ENCODE peak calls at places on chromosomes 13 and 19, in ten cellular contexts. S is right lobe of liver, B is heart left ventricle, I is heart right ventricle, N is RWPE1, Z is ascending aorta, U is GM23338, J is A549, C is MM.1S, D is HCT116. Q is an unnamed sample.

GRCh38 chr13:100409132-100409531 is 179.5 kb downstream of the GGACT start:
- DNase-seq in J (no peak), Z (no peak), D (no peak), B (no peak), U (peak; percentile 47), N (no peak), C (no peak), S (no peak), I (no peak), Q (no peak)

GRCh38 chr13:99211421-99212035 is 10.9 kb downstream of the UBAC2 start:
- DNase-seq in C (no peak), B (no peak), U (no peak), D (no peak), J (no peak), I (no peak), Z (no peak), S (no peak), N (no peak), Q (no peak)

GRCh38 chr13:24997367-24997967 is 98.5 kb upstream of the PABPC3 start:
- DNase-seq in D (no peak), Z (no peak), C (peak; percentile 36), S (no peak), I (no peak), J (peak; percentile 11), U (peak; percentile 79), N (peak; percentile 10), B (no peak), Q (no peak)

GRCh38 chr13:23703241-23703640 is 133.0 kb downstream of the TNFRSF19 start:
- DNase-seq in U (no peak), I (no peak), N (no peak), B (no peak), J (no peak), Z (no peak), C (no peak), D (no peak), S (no peak), Q (no peak)

GRCh38 chr19:850221-850978 is 1.7 kb upstream of the ELANE start:
- DNase-seq in U (peak; percentile 65), S (peak; percentile 85), B (peak; percentile 96), D (no peak), C (no peak), I (peak; percentile 90), Z (peak; percentile 93), N (peak; percentile 49), J (peak; percentile 76), Q (peak; percentile 94)

GRCh38 chr13:111216166-111216960 is 101.3 kb downstream of the ARHGEF7 start:
- DNase-seq in Z (peak; percentile 69), I (peak; percentile 43), C (no peak), J (peak; percentile 36), B (no peak), U (peak; percentile 64), D (no peak), S (no peak), N (peak; percentile 34), Q (no peak)

GRCh38 chr13:86020350-86021002 is 221.3 kb upstream of the SLITRK6 start:
- DNase-seq in B (no peak), J (no peak), U (no peak), S (no peak), Z (no peak), C (no peak), I (no peak), D (no peak), N (peak; percentile 19), Q (no peak)

GRCh38 chr19:43605875-43606568 is 5.9 kb upstream of the SRRM5 start:
- DNase-seq in N (no peak), B (no peak), C (no peak), I (no peak), Z (no peak), J (no peak), U (no peak), D (no peak), S (no peak), Q (no peak)

GRCh38 chr19:32749361-32749760 is 29.8 kb downstream of the TDRD12 start:
- DNase-seq in U (no peak), D (no peak), J (no peak), S (no peak), C (no peak), Z (no peak), B (no peak), I (no peak), N (no peak), Q (no peak)

GRCh38 chr19:10191347-10191746 is 3.4 kb downstream of the DNMT1 start:
- DNase-seq in I (peak; percentile 33), J (no peak), U (no peak), B (no peak), Z (peak; percentile 68), N (no peak), S (peak; percentile 40), C (no peak), D (no peak), Q (no peak)

GRCh38 chr19:10193666-10194499 is 870 bp downstream of the DNMT1 start:
- DNase-seq in D (no peak), N (peak; percentile 71), I (no peak), B (peak; percentile 59), U (peak; percentile 65), C (peak; percentile 16), Z (peak; percentile 63), S (no peak), J (peak; percentile 49), Q (peak; percentile 80)

GRCh38 chr19:10195199-10195519 is 406 bp upstream of the DNMT1 start:
- DNase-seq in J (no peak), B (no peak), N (no peak), C (no peak), D (no peak), U (no peak), Z (no peak), I (no peak), S (no peak), Q (no peak)

GRCh38 chr19:10192922-10193321 is 1.8 kb downstream of the DNMT1 start:
- DNase-seq in D (no peak), J (no peak), I (no peak), N (no peak), Z (no peak), S (no peak), C (no peak), B (no peak), U (no peak), Q (no peak)

DNA sequence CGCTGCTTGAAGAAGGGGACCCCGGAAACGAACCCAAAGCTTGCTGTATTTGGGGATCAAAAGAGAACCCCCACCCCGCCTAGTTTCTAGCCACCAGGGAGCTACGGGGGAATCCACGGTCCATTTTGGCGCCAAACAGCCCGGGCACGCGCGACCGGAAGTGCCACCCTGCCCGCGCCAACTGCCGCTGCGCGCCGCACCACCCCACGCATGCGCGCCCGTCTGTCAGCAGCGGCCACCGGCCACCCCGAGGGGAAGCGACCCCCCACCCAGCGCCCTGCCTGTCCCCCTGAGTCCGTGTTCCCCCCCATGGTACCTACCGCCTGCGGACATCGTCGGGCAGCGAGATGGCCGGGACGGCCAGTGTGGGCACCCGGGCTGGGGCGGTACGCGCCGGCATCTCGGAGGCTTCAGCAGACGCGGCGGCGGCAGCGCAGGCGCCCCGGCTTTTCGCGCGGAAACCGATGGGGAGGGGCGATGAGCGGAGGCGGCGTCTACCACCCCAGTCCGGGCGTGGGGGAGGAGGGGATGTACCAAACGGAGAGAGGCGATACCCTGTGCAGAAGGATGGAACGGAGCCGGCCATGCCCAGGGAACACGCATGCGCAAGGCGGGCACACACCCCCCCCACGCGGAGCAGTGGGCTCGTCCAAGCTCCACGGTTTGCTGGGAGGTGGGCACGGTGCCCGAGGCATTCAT is at the start of gene DNMT1:
- DNase-seq in N (peak; percentile 100), C (peak; percentile 96), Z (peak; percentile 96), J (peak; percentile 99), U (peak; percentile 97), D (peak; percentile 94), B (peak; percentile 97), S (peak; percentile 95), I (peak; percentile 96), Q (peak; percentile 93)
- H3K27ac ChIP-seq in N (peak within 1 kb of the TSS; percentile 95), C (peak within 1 kb of the TSS; percentile 74), Z (peak within 1 kb of the TSS; percentile 86), J (peak within 1 kb of the TSS; percentile 100), U (peak within 1 kb of the TSS; percentile 91), D (peak within 1 kb of the TSS; percentile 85), B (peak within 1 kb of the TSS; percentile 90), S (peak within 1 kb of the TSS; percentile 40), I (peak within 1 kb of the TSS; percentile 87), Q (peak within 1 kb of the TSS; percentile 55)

GRCh38 chr19:42370667-42371066 is 19.4 kb downstream of the CNFN start:
- DNase-seq in S (no peak), N (no peak), U (peak; percentile 45), I (no peak), J (no peak), D (no peak), B (no peak), C (no peak), Z (no peak), Q (no peak)

GRCh38 chr19:42368360-42368759 is 21.7 kb downstream of the CNFN start:
- DNase-seq in C (no peak), D (no peak), I (no peak), Z (no peak), S (no peak), N (no peak), J (no peak), U (no peak), B (no peak), Q (no peak)

GRCh38 chr19:42368765-42369164 is 21.3 kb downstream of the CNFN start:
- DNase-seq in U (no peak), I (no peak), J (no peak), C (no peak), Z (no peak), S (no peak), D (no peak), B (no peak), N (no peak), Q (no peak)

GRCh38 chr19:42369433-42370067 is 20.5 kb downstream of the CNFN start:
- DNase-seq in N (no peak), S (no peak), Z (no peak), D (no peak), C (no peak), U (no peak), I (no peak), J (no peak), B (no peak), Q (no peak)

GRCh38 chr19:42370068-42370520 is 20.0 kb downstream of the CNFN start:
- DNase-seq in N (no peak), S (no peak), D (no peak), I (no peak), B (no peak), U (peak; percentile 88), J (no peak), Z (no peak), C (no peak), Q (no peak)
- TF ChIP-seq CTCF in N (no peak), S (no peak), D (no peak), I (no peak), B (no peak), U (peak; percentile 48), J (no peak), Z (no peak), C (no peak), Q (no peak)

GRCh38 chr13:32781906-32782305 is 195.7 kb downstream of the PDS5B start:
- DNase-seq in U (no peak), S (no peak), N (no peak), D (no peak), Z (no peak), B (no peak), I (no peak), C (no peak), J (no peak), Q (no peak)
- H3K27ac ChIP-seq in U (no peak overlapping the region), S (no peak overlapping the region), N (no peak overlapping the region), D (no peak overlapping the region), Z (no peak overlapping the region), B (no peak overlapping the region), I (no peak overlapping the region), C (no peak overlapping the region), J (no peak overlapping the region), Q (no peak overlapping the region)

DNA sequence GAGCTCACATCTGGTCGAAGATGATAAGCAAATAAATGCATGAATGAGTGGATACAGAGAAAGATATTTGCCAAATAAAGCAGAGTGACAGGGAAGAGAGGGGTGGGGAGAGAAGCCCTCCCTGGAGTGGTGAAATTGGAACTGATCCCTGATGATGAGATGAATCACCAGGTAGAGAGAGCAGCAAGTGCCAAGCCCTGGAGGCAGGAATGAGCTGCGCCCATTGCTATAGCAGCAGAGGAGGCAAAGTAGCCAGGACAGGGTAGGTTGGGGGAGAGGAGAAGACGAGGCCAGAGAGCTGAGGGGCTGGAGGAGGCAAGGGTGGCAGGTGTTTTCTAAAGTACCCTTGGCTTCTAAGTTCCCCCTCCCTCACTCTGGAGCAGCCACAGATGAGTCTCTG is 13.7 kb downstream of the FXYD5 start:
- DNase-seq in S (no peak), J (no peak), C (no peak), D (no peak), B (no peak), I (no peak), Z (no peak), U (no peak), N (peak; percentile 78), Q (no peak)
- TF ChIP-seq CTCF in S (no peak), J (no peak), C (no peak), D (no peak), B (no peak), I (no peak), Z (no peak), U (no peak), N (no peak), Q (no peak)